ENCODE peak calls at places on chromosomes 2 and 18, in six cellular contexts. One of them, this sample, is unnamed.
A peak's percentile ranks its signal among the peaks of the same experiment; 100 is the strongest.

GRCh38 chr2:34254272-34254882 is 655.3 kb upstream of the FAM98A start:
- ATAC-seq in heart right ventricle: no peak
- ATAC-seq in activated naive CD8-positive, alpha-beta T cell treated with anti-CD3 and anti-CD28 coated beads, Interleukin-2, amount 50 U/mL, for 24 hours: no peak
- ATAC-seq in activated CD8-positive, alpha-beta T cell treated with anti-CD3 and anti-CD28 coated beads for 36 hours: no peak
- ATAC-seq in T-cell: no peak
- ATAC-seq in IMR-90: no peak
- ATAC-seq in this sample: no peak

GRCh38 chr2:239252433-239253200 is 148.2 kb downstream of the HDAC4 start:
- ATAC-seq in heart right ventricle: peak; percentile 66
- ATAC-seq in activated naive CD8-positive, alpha-beta T cell treated with anti-CD3 and anti-CD28 coated beads, Interleukin-2, amount 50 U/mL, for 24 hours: no peak
- ATAC-seq in T-cell: peak; percentile 47
- ATAC-seq in IMR-90: no peak
- ATAC-seq in activated CD8-positive, alpha-beta T cell treated with anti-CD3 and anti-CD28 coated beads for 36 hours: no peak
- ATAC-seq in this sample: peak; percentile 28

GRCh38 chr18:34773961-34774754 is 64.1 kb downstream of the DTNA start:
- ATAC-seq in heart right ventricle: peak; percentile 83
- ATAC-seq in activated CD8-positive, alpha-beta T cell treated with anti-CD3 and anti-CD28 coated beads for 36 hours: no peak
- ATAC-seq in T-cell: no peak
- ATAC-seq in activated naive CD8-positive, alpha-beta T cell treated with anti-CD3 and anti-CD28 coated beads, Interleukin-2, amount 50 U/mL, for 24 hours: no peak
- ATAC-seq in IMR-90: no peak
- ATAC-seq in this sample: peak; percentile 39

GRCh38 chr2:45741451-45741850 is 90.0 kb downstream of the PRKCE start:
- ATAC-seq in activated CD8-positive, alpha-beta T cell treated with anti-CD3 and anti-CD28 coated beads for 36 hours: no peak
- ATAC-seq in IMR-90: no peak
- ATAC-seq in heart right ventricle: peak; percentile 73
- ATAC-seq in activated naive CD8-positive, alpha-beta T cell treated with anti-CD3 and anti-CD28 coated beads, Interleukin-2, amount 50 U/mL, for 24 hours: no peak
- ATAC-seq in T-cell: no peak
- ATAC-seq in this sample: no peak

GRCh38 chr2:216881411-216881810 is 21.5 kb upstream of the TNP1 start:
- ATAC-seq in IMR-90: no peak
- ATAC-seq in activated naive CD8-positive, alpha-beta T cell treated with anti-CD3 and anti-CD28 coated beads, Interleukin-2, amount 50 U/mL, for 24 hours: no peak
- ATAC-seq in heart right ventricle: no peak
- ATAC-seq in T-cell: no peak
- ATAC-seq in activated CD8-positive, alpha-beta T cell treated with anti-CD3 and anti-CD28 coated beads for 36 hours: no peak
- ATAC-seq in this sample: no peak

GRCh38 chr2:21372654-21373053 is 248.9 kb downstream of the TDRD15 start:
- ATAC-seq in IMR-90: peak; percentile 49
- ATAC-seq in activated naive CD8-positive, alpha-beta T cell treated with anti-CD3 and anti-CD28 coated beads, Interleukin-2, amount 50 U/mL, for 24 hours: no peak
- ATAC-seq in heart right ventricle: no peak
- ATAC-seq in T-cell: no peak
- ATAC-seq in activated CD8-positive, alpha-beta T cell treated with anti-CD3 and anti-CD28 coated beads for 36 hours: no peak
- ATAC-seq in this sample: no peak

GRCh38 chr2:196426122-196426521 is 213.4 kb upstream of the CCDC150 start:
- ATAC-seq in IMR-90: no peak
- ATAC-seq in heart right ventricle: no peak
- ATAC-seq in T-cell: no peak
- ATAC-seq in activated naive CD8-positive, alpha-beta T cell treated with anti-CD3 and anti-CD28 coated beads, Interleukin-2, amount 50 U/mL, for 24 hours: no peak
- ATAC-seq in activated CD8-positive, alpha-beta T cell treated with anti-CD3 and anti-CD28 coated beads for 36 hours: no peak
- ATAC-seq in this sample: no peak

GRCh38 chr2:53859354-53860159 is at the start of gene GPR75:
- ATAC-seq in IMR-90: peak; percentile 78
- ATAC-seq in T-cell: no peak
- ATAC-seq in activated CD8-positive, alpha-beta T cell treated with anti-CD3 and anti-CD28 coated beads for 36 hours: no peak
- ATAC-seq in activated naive CD8-positive, alpha-beta T cell treated with anti-CD3 and anti-CD28 coated beads, Interleukin-2, amount 50 U/mL, for 24 hours: no peak
- ATAC-seq in heart right ventricle: peak; percentile 73
- ATAC-seq in this sample: peak; percentile 67

GRCh38 chr18:77004555-77005380 is 127.8 kb downstream of the MBP start:
- ATAC-seq in activated naive CD8-positive, alpha-beta T cell treated with anti-CD3 and anti-CD28 coated beads, Interleukin-2, amount 50 U/mL, for 24 hours: peak; percentile 30
- ATAC-seq in heart right ventricle: no peak
- ATAC-seq in IMR-90: no peak
- ATAC-seq in activated CD8-positive, alpha-beta T cell treated with anti-CD3 and anti-CD28 coated beads for 36 hours: peak; percentile 61
- ATAC-seq in T-cell: peak; percentile 66
- ATAC-seq in this sample: peak; percentile 59

GRCh38 chr2:40164736-40165502 is 287.0 kb downstream of the SLC8A1 start:
- ATAC-seq in activated CD8-positive, alpha-beta T cell treated with anti-CD3 and anti-CD28 coated beads for 36 hours: no peak
- ATAC-seq in heart right ventricle: peak; percentile 50
- ATAC-seq in activated naive CD8-positive, alpha-beta T cell treated with anti-CD3 and anti-CD28 coated beads, Interleukin-2, amount 50 U/mL, for 24 hours: no peak
- ATAC-seq in IMR-90: peak; percentile 36
- ATAC-seq in T-cell: no peak
- ATAC-seq in this sample: no peak

GRCh38 chr2:221097568-221097915 is 474.6 kb downstream of the EPHA4 start:
- ATAC-seq in activated naive CD8-positive, alpha-beta T cell treated with anti-CD3 and anti-CD28 coated beads, Interleukin-2, amount 50 U/mL, for 24 hours: no peak
- ATAC-seq in T-cell: no peak
- ATAC-seq in heart right ventricle: no peak
- ATAC-seq in activated CD8-positive, alpha-beta T cell treated with anti-CD3 and anti-CD28 coated beads for 36 hours: no peak
- ATAC-seq in IMR-90: peak; percentile 91
- ATAC-seq in this sample: no peak

GRCh38 chr2:70115646-70116442 is 28.6 kb downstream of the PCBP1 start:
- ATAC-seq in activated CD8-positive, alpha-beta T cell treated with anti-CD3 and anti-CD28 coated beads for 36 hours: peak; percentile 57
- ATAC-seq in T-cell: peak; percentile 65
- ATAC-seq in heart right ventricle: peak; percentile 59
- ATAC-seq in activated naive CD8-positive, alpha-beta T cell treated with anti-CD3 and anti-CD28 coated beads, Interleukin-2, amount 50 U/mL, for 24 hours: peak; percentile 68
- ATAC-seq in IMR-90: no peak
- ATAC-seq in this sample: peak; percentile 67

GRCh38 chr2:119349289-119349688 is 17.3 kb downstream of the C2orf76 start:
- ATAC-seq in heart right ventricle: peak; percentile 43
- ATAC-seq in activated CD8-positive, alpha-beta T cell treated with anti-CD3 and anti-CD28 coated beads for 36 hours: no peak
- ATAC-seq in T-cell: no peak
- ATAC-seq in activated naive CD8-positive, alpha-beta T cell treated with anti-CD3 and anti-CD28 coated beads, Interleukin-2, amount 50 U/mL, for 24 hours: no peak
- ATAC-seq in IMR-90: no peak
- ATAC-seq in this sample: no peak

GRCh38 chr18:57864615-57865121 is 61.6 kb upstream of the ATP8B1 start:
- ATAC-seq in IMR-90: no peak
- ATAC-seq in activated CD8-positive, alpha-beta T cell treated with anti-CD3 and anti-CD28 coated beads for 36 hours: no peak
- ATAC-seq in T-cell: no peak
- ATAC-seq in heart right ventricle: no peak
- ATAC-seq in activated naive CD8-positive, alpha-beta T cell treated with anti-CD3 and anti-CD28 coated beads, Interleukin-2, amount 50 U/mL, for 24 hours: no peak
- ATAC-seq in this sample: no peak

GRCh38 chr2:24287171-24287570 is 73.2 kb downstream of the ITSN2 start:
- ATAC-seq in heart right ventricle: no peak
- ATAC-seq in activated CD8-positive, alpha-beta T cell treated with anti-CD3 and anti-CD28 coated beads for 36 hours: peak; percentile 70
- ATAC-seq in IMR-90: no peak
- ATAC-seq in T-cell: no peak
- ATAC-seq in activated naive CD8-positive, alpha-beta T cell treated with anti-CD3 and anti-CD28 coated beads, Interleukin-2, amount 50 U/mL, for 24 hours: peak; percentile 77
- ATAC-seq in this sample: no peak

GRCh38 chr2:19932928-19933327 is 31.1 kb upstream of the TTC32 start:
- ATAC-seq in activated naive CD8-positive, alpha-beta T cell treated with anti-CD3 and anti-CD28 coated beads, Interleukin-2, amount 50 U/mL, for 24 hours: no peak
- ATAC-seq in IMR-90: no peak
- ATAC-seq in T-cell: no peak
- ATAC-seq in activated CD8-positive, alpha-beta T cell treated with anti-CD3 and anti-CD28 coated beads for 36 hours: no peak
- ATAC-seq in heart right ventricle: no peak
- ATAC-seq in this sample: no peak

GRCh38 chr18:55735199-55735855 is 147.3 kb upstream of the TCF4 start:
- ATAC-seq in IMR-90: no peak
- ATAC-seq in activated CD8-positive, alpha-beta T cell treated with anti-CD3 and anti-CD28 coated beads for 36 hours: no peak
- ATAC-seq in heart right ventricle: no peak
- ATAC-seq in activated naive CD8-positive, alpha-beta T cell treated with anti-CD3 and anti-CD28 coated beads, Interleukin-2, amount 50 U/mL, for 24 hours: no peak
- ATAC-seq in T-cell: no peak
- ATAC-seq in this sample: no peak

GRCh38 chr18:6633370-6633769 is 96.1 kb upstream of the ARHGAP28 start:
- ATAC-seq in heart right ventricle: no peak
- ATAC-seq in activated naive CD8-positive, alpha-beta T cell treated with anti-CD3 and anti-CD28 coated beads, Interleukin-2, amount 50 U/mL, for 24 hours: no peak
- ATAC-seq in IMR-90: no peak
- ATAC-seq in T-cell: no peak
- ATAC-seq in activated CD8-positive, alpha-beta T cell treated with anti-CD3 and anti-CD28 coated beads for 36 hours: no peak
- ATAC-seq in this sample: no peak

GRCh38 chr2:135762530-135762929 is 20.9 kb downstream of the UBXN4 start:
- ATAC-seq in IMR-90: no peak
- ATAC-seq in T-cell: no peak
- ATAC-seq in activated naive CD8-positive, alpha-beta T cell treated with anti-CD3 and anti-CD28 coated beads, Interleukin-2, amount 50 U/mL, for 24 hours: no peak
- ATAC-seq in heart right ventricle: no peak
- ATAC-seq in activated CD8-positive, alpha-beta T cell treated with anti-CD3 and anti-CD28 coated beads for 36 hours: no peak
- ATAC-seq in this sample: no peak

GRCh38 chr2:202633470-202633869 is 1.3 kb upstream of the FAM117B start:
- ATAC-seq in activated CD8-positive, alpha-beta T cell treated with anti-CD3 and anti-CD28 coated beads for 36 hours: no peak
- ATAC-seq in activated naive CD8-positive, alpha-beta T cell treated with anti-CD3 and anti-CD28 coated beads, Interleukin-2, amount 50 U/mL, for 24 hours: no peak
- ATAC-seq in IMR-90: no peak
- ATAC-seq in T-cell: no peak
- ATAC-seq in heart right ventricle: no peak
- ATAC-seq in this sample: no peak

GRCh38 chr2:215900203-215900611 is 113.1 kb downstream of the MREG start:
- ATAC-seq in T-cell: no peak
- ATAC-seq in activated CD8-positive, alpha-beta T cell treated with anti-CD3 and anti-CD28 coated beads for 36 hours: no peak
- ATAC-seq in IMR-90: no peak
- ATAC-seq in activated naive CD8-positive, alpha-beta T cell treated with anti-CD3 and anti-CD28 coated beads, Interleukin-2, amount 50 U/mL, for 24 hours: no peak
- ATAC-seq in heart right ventricle: no peak
- ATAC-seq in this sample: no peak

GRCh38 chr2:140659293-140659692 is 1471.5 kb downstream of the LRP1B start:
- ATAC-seq in heart right ventricle: no peak
- ATAC-seq in activated naive CD8-positive, alpha-beta T cell treated with anti-CD3 and anti-CD28 coated beads, Interleukin-2, amount 50 U/mL, for 24 hours: no peak
- ATAC-seq in T-cell: no peak
- ATAC-seq in activated CD8-positive, alpha-beta T cell treated with anti-CD3 and anti-CD28 coated beads for 36 hours: no peak
- ATAC-seq in IMR-90: no peak
- ATAC-seq in this sample: no peak

GRCh38 chr18:36769611-36770314 is 59.0 kb downstream of the TPGS2 start:
- ATAC-seq in T-cell: no peak
- ATAC-seq in heart right ventricle: peak; percentile 29
- ATAC-seq in activated CD8-positive, alpha-beta T cell treated with anti-CD3 and anti-CD28 coated beads for 36 hours: no peak
- ATAC-seq in IMR-90: no peak
- ATAC-seq in activated naive CD8-positive, alpha-beta T cell treated with anti-CD3 and anti-CD28 coated beads, Interleukin-2, amount 50 U/mL, for 24 hours: no peak
- ATAC-seq in this sample: no peak

GRCh38 chr2:189164732-189165131 is 14.8 kb downstream of the COL5A2 start:
- ATAC-seq in IMR-90: peak; percentile 33
- ATAC-seq in heart right ventricle: no peak
- ATAC-seq in activated CD8-positive, alpha-beta T cell treated with anti-CD3 and anti-CD28 coated beads for 36 hours: no peak
- ATAC-seq in T-cell: no peak
- ATAC-seq in activated naive CD8-positive, alpha-beta T cell treated with anti-CD3 and anti-CD28 coated beads, Interleukin-2, amount 50 U/mL, for 24 hours: no peak
- ATAC-seq in this sample: no peak

GRCh38 chr2:161825429-161825828 is 201.2 kb downstream of the SLC4A10 start:
- ATAC-seq in T-cell: no peak
- ATAC-seq in activated naive CD8-positive, alpha-beta T cell treated with anti-CD3 and anti-CD28 coated beads, Interleukin-2, amount 50 U/mL, for 24 hours: peak; percentile 90
- ATAC-seq in activated CD8-positive, alpha-beta T cell treated with anti-CD3 and anti-CD28 coated beads for 36 hours: peak; percentile 73
- ATAC-seq in IMR-90: no peak
- ATAC-seq in heart right ventricle: no peak
- ATAC-seq in this sample: no peak

GRCh38 chr2:113324684-113325160 is 46.0 kb upstream of the PAX8 start:
- ATAC-seq in T-cell: peak; percentile 82
- ATAC-seq in IMR-90: peak; percentile 90
- ATAC-seq in activated naive CD8-positive, alpha-beta T cell treated with anti-CD3 and anti-CD28 coated beads, Interleukin-2, amount 50 U/mL, for 24 hours: peak; percentile 69
- ATAC-seq in heart right ventricle: peak; percentile 82
- ATAC-seq in activated CD8-positive, alpha-beta T cell treated with anti-CD3 and anti-CD28 coated beads for 36 hours: peak; percentile 79
- ATAC-seq in this sample: peak; percentile 65

GRCh38 chr18:7755753-7756475 is 188.8 kb downstream of the PTPRM start:
- ATAC-seq in activated naive CD8-positive, alpha-beta T cell treated with anti-CD3 and anti-CD28 coated beads, Interleukin-2, amount 50 U/mL, for 24 hours: no peak
- ATAC-seq in heart right ventricle: peak; percentile 57
- ATAC-seq in IMR-90: peak; percentile 40
- ATAC-seq in activated CD8-positive, alpha-beta T cell treated with anti-CD3 and anti-CD28 coated beads for 36 hours: no peak
- ATAC-seq in T-cell: no peak
- ATAC-seq in this sample: no peak

GRCh38 chr2:68971591-68972231 is 2.7 kb upstream of the GKN1 start:
- ATAC-seq in activated naive CD8-positive, alpha-beta T cell treated with anti-CD3 and anti-CD28 coated beads, Interleukin-2, amount 50 U/mL, for 24 hours: peak; percentile 94
- ATAC-seq in activated CD8-positive, alpha-beta T cell treated with anti-CD3 and anti-CD28 coated beads for 36 hours: peak; percentile 71
- ATAC-seq in heart right ventricle: no peak
- ATAC-seq in T-cell: no peak
- ATAC-seq in IMR-90: peak; percentile 95
- ATAC-seq in this sample: no peak

GRCh38 chr2:172710584-172711024 is 25.0 kb upstream of the RAPGEF4 start:
- ATAC-seq in activated CD8-positive, alpha-beta T cell treated with anti-CD3 and anti-CD28 coated beads for 36 hours: no peak
- ATAC-seq in T-cell: no peak
- ATAC-seq in activated naive CD8-positive, alpha-beta T cell treated with anti-CD3 and anti-CD28 coated beads, Interleukin-2, amount 50 U/mL, for 24 hours: no peak
- ATAC-seq in IMR-90: peak; percentile 95
- ATAC-seq in heart right ventricle: peak; percentile 65
- ATAC-seq in this sample: no peak

GRCh38 chr18:67417864-67418523 is 98.5 kb downstream of the DSEL start:
- ATAC-seq in activated naive CD8-positive, alpha-beta T cell treated with anti-CD3 and anti-CD28 coated beads, Interleukin-2, amount 50 U/mL, for 24 hours: peak; percentile 81
- ATAC-seq in heart right ventricle: no peak
- ATAC-seq in IMR-90: peak; percentile 82
- ATAC-seq in activated CD8-positive, alpha-beta T cell treated with anti-CD3 and anti-CD28 coated beads for 36 hours: peak; percentile 88
- ATAC-seq in T-cell: peak; percentile 91
- ATAC-seq in this sample: no peak